ENCODE peak calls at places on chromosomes 3 and 15, in seven cellular contexts. N is cardiac muscle cell, L is mammary epithelial cell, C is cardiac fibroblast, Q is GM13977, X is Calu3, R is astrocyte of the spinal cord. W is an unnamed sample.
A peak's percentile ranks its signal among the peaks of the same experiment; 100 is the strongest.

GRCh38 chr3:10527295-10528016 is 22.1 kb upstream of the ATP2B2 start:
- DNase-seq in N (no peak), L (no peak), C (no peak), Q (no peak), X (no peak), R (no peak), W (no peak)

GRCh38 chr3:107644631-107645030 is 121.9 kb downstream of the BBX start:
- DNase-seq in N (no peak), L (peak; percentile 57), C (peak; percentile 47), Q (no peak), X (no peak), R (no peak), W (no peak)

GRCh38 chr3:52792961-52793695 is 1.5 kb upstream of the ITIH3 start:
- DNase-seq in N (peak; percentile 27), L (no peak), C (no peak), Q (no peak), X (no peak), R (no peak), W (no peak)

GRCh38 chr3:141228385-141228784 is 3.2 kb upstream of the PXYLP1 start:
- DNase-seq in N (no peak), L (no peak), C (no peak), Q (no peak), X (no peak), R (no peak), W (no peak)

GRCh38 chr3:127964053-127964452 is 49.0 kb downstream of the KBTBD12 start:
- DNase-seq in N (peak; percentile 52), L (peak; percentile 17), C (peak; percentile 31), Q (no peak), X (no peak), R (no peak), W (no peak)

GRCh38 chr3:54374214-54374855 is 252.0 kb downstream of the CACNA2D3 start:
- DNase-seq in N (peak; percentile 28), L (peak; percentile 10), C (peak; percentile 6), Q (peak; percentile 30), X (peak; percentile 52), R (no peak), W (peak; percentile 22)

GRCh38 chr3:88025001-88025552 is 33.7 kb downstream of the CGGBP1 start:
- DNase-seq in N (no peak), L (no peak), C (no peak), Q (no peak), X (no peak), R (no peak), W (no peak)

GRCh38 chr15:25852696-25853524 is 10.2 kb downstream of the ATP10A start:
- DNase-seq in N (peak; percentile 19), L (no peak), C (peak; percentile 18), Q (no peak), X (no peak), R (no peak), W (no peak)

GRCh38 chr3:98545940-98546339 is 14.2 kb downstream of the GPR15 start:
- DNase-seq in N (no peak), L (no peak), C (no peak), Q (no peak), X (no peak), R (no peak), W (no peak)

GRCh38 chr15:57578288-57578900 is 13.3 kb upstream of the MYZAP start:
- DNase-seq in N (no peak), L (no peak), C (no peak), Q (no peak), X (no peak), R (no peak), W (no peak)

GRCh38 chr15:79243723-79244122 is 38.8 kb upstream of the ANKRD34C start:
- DNase-seq in N (no peak), L (no peak), C (peak; percentile 1), Q (no peak), X (no peak), R (no peak), W (no peak)

GRCh38 chr3:110419096-110419495 is 652.5 kb upstream of the NECTIN3 start:
- DNase-seq in N (peak; percentile 5), L (no peak), C (peak; percentile 33), Q (no peak), X (no peak), R (no peak), W (no peak)

GRCh38 chr3:15262021-15262420 is 56.0 kb downstream of the CAPN7 start:
- DNase-seq in N (no peak), L (no peak), C (no peak), Q (no peak), X (no peak), R (no peak), W (no peak)

GRCh38 chr15:83404143-83404542 is 43.0 kb upstream of the SH3GL3 start:
- DNase-seq in N (no peak), L (no peak), C (no peak), Q (no peak), X (no peak), R (no peak), W (no peak)

GRCh38 chr3:130850044-130850797 is 43.7 kb upstream of the ATP2C1 start:
- DNase-seq in N (peak; percentile 97), L (peak; percentile 98), C (peak; percentile 89), Q (peak; percentile 56), X (peak; percentile 72), R (peak; percentile 56), W (no peak)

GRCh38 chr15:100001405-100001804 is 268.2 kb upstream of the LYSMD4 start:
- DNase-seq in N (no peak), L (no peak), C (no peak), Q (no peak), X (no peak), R (no peak), W (no peak)

GRCh38 chr15:45337224-45337623 is 41.1 kb downstream of the GATM start:
- DNase-seq in N (no peak), L (no peak), C (no peak), Q (no peak), X (no peak), R (no peak), W (no peak)

GRCh38 chr3:36312351-36312750 is 68.0 kb upstream of the STAC start:
- DNase-seq in N (peak; percentile 2), L (no peak), C (peak; percentile 5), Q (no peak), X (peak; percentile 4), R (no peak), W (no peak)

GRCh38 chr3:132785292-132785691 is 63.1 kb upstream of the NPHP3 start:
- DNase-seq in N (peak; percentile 11), L (peak; percentile 60), C (no peak), Q (no peak), X (no peak), R (peak; percentile 18), W (no peak)

GRCh38 chr3:20648294-20648693 is 462.3 kb upstream of the SGO1 start:
- DNase-seq in N (peak; percentile 87), L (peak; percentile 62), C (peak; percentile 82), Q (no peak), X (peak; percentile 6), R (peak; percentile 86), W (no peak)

GRCh38 chr3:27224197-27224596 is 145.0 kb downstream of the NEK10 start:
- DNase-seq in N (peak; percentile 39), L (peak; percentile 26), C (peak; percentile 19), Q (no peak), X (no peak), R (no peak), W (no peak)

GRCh38 chr3:177141471-177141870 is 55.8 kb downstream of the TBL1XR1 start:
- DNase-seq in N (no peak), L (no peak), C (no peak), Q (no peak), X (no peak), R (no peak), W (no peak)

GRCh38 chr3:58383476-58383875 is 50.2 kb downstream of the PDHB start:
- DNase-seq in N (peak; percentile 53), L (peak; percentile 68), C (peak; percentile 66), Q (no peak), X (no peak), R (peak; percentile 83), W (no peak)

GRCh38 chr15:36401586-36401966 is 177.8 kb upstream of the CDIN1 start:
- DNase-seq in N (peak; percentile 18), L (no peak), C (peak; percentile 18), Q (no peak), X (no peak), R (no peak), W (no peak)

GRCh38 chr3:171718493-171719205 is 91.6 kb downstream of the PLD1 start:
- DNase-seq in N (no peak), L (no peak), C (no peak), Q (no peak), X (no peak), R (no peak), W (no peak)

GRCh38 chr3:142680710-142681109 is 43.1 kb upstream of the TRPC1 start:
- DNase-seq in N (no peak), L (peak; percentile 9), C (no peak), Q (no peak), X (peak; percentile 26), R (no peak), W (no peak)
- TF ChIP-seq CTCF in N (no peak), L (peak; percentile 40), C (no peak), Q (no peak), X (peak; percentile 34), R (no peak), W (no peak)

GRCh38 chr3:184811663-184811998 is 335 bp upstream of the VPS8 start:
- DNase-seq in N (no peak), L (no peak), C (no peak), Q (no peak), X (no peak), R (no peak), W (no peak)

GRCh38 chr3:184811034-184811433 is 932 bp upstream of the VPS8 start:
- DNase-seq in N (no peak), L (no peak), C (no peak), Q (no peak), X (no peak), R (no peak), W (no peak)

GRCh38 chr3:184813357-184813756 is 1.4 kb downstream of the VPS8 start:
- DNase-seq in N (no peak), L (no peak), C (no peak), Q (no peak), X (no peak), R (no peak), W (no peak)

GRCh38 chr3:184812845-184813157 is 835 bp downstream of the VPS8 start:
- DNase-seq in N (no peak), L (no peak), C (no peak), Q (no peak), X (peak; percentile 36), R (no peak), W (no peak)

GRCh38 chr3:184811999-184812844 is at the start of gene VPS8:
- DNase-seq in N (peak; percentile 97), L (peak; percentile 92), C (peak; percentile 97), Q (peak; percentile 91), X (peak; percentile 99), R (peak; percentile 95), W (peak; percentile 93)
- TF ChIP-seq CTCF in N (peak; percentile 44), L (peak; percentile 52), C (peak; percentile 51), Q (peak; percentile 29), X (peak; percentile 88), R (peak; percentile 54), W (peak; percentile 67)

DNA sequence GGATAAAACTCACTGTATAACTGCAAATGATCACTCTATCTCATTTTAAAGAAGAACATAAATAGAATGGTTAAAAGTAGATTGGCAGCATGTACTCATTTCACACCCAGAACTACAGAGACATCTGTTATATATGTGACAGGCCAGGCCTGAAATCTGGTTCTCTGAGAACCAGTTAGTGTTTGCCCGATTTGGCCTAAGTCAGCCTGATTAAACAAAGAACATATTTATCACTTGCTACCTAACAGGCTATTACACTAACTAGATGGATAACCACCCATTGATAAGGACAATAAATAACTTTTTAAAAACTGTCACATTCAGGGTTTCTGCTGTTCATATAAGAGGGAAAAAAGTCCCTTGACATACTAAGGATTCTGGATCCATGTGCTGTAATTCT is 460.2 kb downstream of the CNTN4 start:
- DNase-seq in N (no peak), L (no peak), C (no peak), Q (no peak), X (no peak), R (no peak), W (no peak)
- TF ChIP-seq CTCF in N (no peak), L (no peak), C (no peak), Q (no peak), X (no peak), R (no peak), W (no peak)

GRCh38 chr15:29259233-29259632 is 10.4 kb downstream of the NSMCE3 start:
- DNase-seq in N (no peak), L (no peak), C (no peak), Q (no peak), X (no peak), R (no peak), W (no peak)
- TF ChIP-seq CTCF in N (no peak), L (no peak), C (no peak), Q (no peak), X (no peak), R (peak; percentile 3), W (no peak)

W was measured in progenitor cell of endocrine pancreas.